ENCODE peak calls at places on chromosomes 3 and 15, in seven cellular contexts. One of them, this sample, is unnamed.

GRCh38 chr3:46538803-46539442 is 27.2 kb downstream of the LRRC2 start:
- DNase-seq in Daoy: peak
- DNase-seq in neural progenitor cell: no peak
- DNase-seq in endothelial cell: peak
- DNase-seq in tibial artery: peak
- DNase-seq in HuH-7: no peak
- DNase-seq in NCI-H1105 treated with DMSO at 0.1 percent for 48 hours: no peak
- DNase-seq in this sample: peak

GRCh38 chr15:37134699-37135131 is 34.4 kb upstream of the MEIS2 start:
- DNase-seq in tibial artery: no peak
- DNase-seq in Daoy: peak
- DNase-seq in endothelial cell: no peak
- DNase-seq in HuH-7: peak
- DNase-seq in NCI-H1105 treated with DMSO at 0.1 percent for 48 hours: peak
- DNase-seq in neural progenitor cell: peak
- DNase-seq in this sample: peak

GRCh38 chr15:90004671-90005070 is 3.5 kb downstream of the ZNF710 start:
- DNase-seq in tibial artery: peak
- DNase-seq in Daoy: peak
- DNase-seq in neural progenitor cell: no peak
- DNase-seq in NCI-H1105 treated with DMSO at 0.1 percent for 48 hours: no peak
- DNase-seq in HuH-7: no peak
- DNase-seq in endothelial cell: no peak
- DNase-seq in this sample: no peak

GRCh38 chr3:48715179-48715800 is 1.7 kb downstream of the IP6K2 start:
- DNase-seq in endothelial cell: no peak
- DNase-seq in NCI-H1105 treated with DMSO at 0.1 percent for 48 hours: no peak
- DNase-seq in neural progenitor cell: peak
- DNase-seq in HuH-7: no peak
- DNase-seq in Daoy: no peak
- DNase-seq in tibial artery: no peak
- DNase-seq in this sample: no peak

GRCh38 chr3:16824085-16824696 is 60.6 kb upstream of the PLCL2 start:
- DNase-seq in tibial artery: no peak
- DNase-seq in HuH-7: no peak
- DNase-seq in neural progenitor cell: no peak
- DNase-seq in endothelial cell: no peak
- DNase-seq in Daoy: no peak
- DNase-seq in NCI-H1105 treated with DMSO at 0.1 percent for 48 hours: no peak
- DNase-seq in this sample: no peak

GRCh38 chr3:59611649-59612431 is 562.0 kb upstream of the CFAP20DC start:
- DNase-seq in endothelial cell: no peak
- DNase-seq in NCI-H1105 treated with DMSO at 0.1 percent for 48 hours: no peak
- DNase-seq in HuH-7: no peak
- DNase-seq in neural progenitor cell: no peak
- DNase-seq in tibial artery: no peak
- DNase-seq in Daoy: no peak
- DNase-seq in this sample: no peak

GRCh38 chr3:10007126-10007782 is 19.0 kb upstream of the FANCD2 start:
- DNase-seq in HuH-7: no peak
- DNase-seq in Daoy: no peak
- DNase-seq in endothelial cell: no peak
- DNase-seq in NCI-H1105 treated with DMSO at 0.1 percent for 48 hours: no peak
- DNase-seq in tibial artery: no peak
- DNase-seq in neural progenitor cell: no peak
- DNase-seq in this sample: no peak

GRCh38 chr15:68362537-68363126 is 69.3 kb downstream of the ITGA11 start:
- DNase-seq in tibial artery: no peak
- DNase-seq in HuH-7: no peak
- DNase-seq in Daoy: no peak
- DNase-seq in endothelial cell: no peak
- DNase-seq in NCI-H1105 treated with DMSO at 0.1 percent for 48 hours: no peak
- DNase-seq in neural progenitor cell: no peak
- DNase-seq in this sample: no peak

GRCh38 chr3:77150759-77151158 is 110.9 kb downstream of the ROBO2 start:
- DNase-seq in NCI-H1105 treated with DMSO at 0.1 percent for 48 hours: no peak
- DNase-seq in neural progenitor cell: no peak
- DNase-seq in endothelial cell: no peak
- DNase-seq in Daoy: no peak
- DNase-seq in tibial artery: no peak
- DNase-seq in HuH-7: no peak
- DNase-seq in this sample: no peak

GRCh38 chr3:107846282-107846852 is 244.5 kb downstream of the CD47 start:
- DNase-seq in Daoy: peak
- DNase-seq in NCI-H1105 treated with DMSO at 0.1 percent for 48 hours: no peak
- DNase-seq in endothelial cell: peak
- DNase-seq in tibial artery: peak
- DNase-seq in HuH-7: peak
- DNase-seq in neural progenitor cell: peak
- DNase-seq in this sample: no peak

GRCh38 chr3:10483686-10484345 is 21.6 kb downstream of the ATP2B2 start:
- DNase-seq in NCI-H1105 treated with DMSO at 0.1 percent for 48 hours: no peak
- DNase-seq in neural progenitor cell: no peak
- DNase-seq in HuH-7: no peak
- DNase-seq in endothelial cell: no peak
- DNase-seq in tibial artery: no peak
- DNase-seq in Daoy: no peak
- DNase-seq in this sample: no peak

GRCh38 chr3:19948192-19948591 is 1.3 kb downstream of the RAB5A start:
- DNase-seq in NCI-H1105 treated with DMSO at 0.1 percent for 48 hours: no peak
- DNase-seq in HuH-7: no peak
- DNase-seq in Daoy: no peak
- DNase-seq in neural progenitor cell: no peak
- DNase-seq in endothelial cell: no peak
- DNase-seq in tibial artery: no peak
- DNase-seq in this sample: no peak

GRCh38 chr3:89186446-89186845 is 79.0 kb downstream of the EPHA3 start:
- DNase-seq in endothelial cell: no peak
- DNase-seq in Daoy: no peak
- DNase-seq in neural progenitor cell: no peak
- DNase-seq in tibial artery: no peak
- DNase-seq in HuH-7: no peak
- DNase-seq in NCI-H1105 treated with DMSO at 0.1 percent for 48 hours: peak
- DNase-seq in this sample: no peak

GRCh38 chr3:24196526-24196925 is 251.4 kb downstream of the NR1D2 start:
- DNase-seq in neural progenitor cell: no peak
- DNase-seq in tibial artery: no peak
- DNase-seq in NCI-H1105 treated with DMSO at 0.1 percent for 48 hours: no peak
- DNase-seq in Daoy: peak
- DNase-seq in endothelial cell: no peak
- DNase-seq in HuH-7: no peak
- DNase-seq in this sample: no peak

GRCh38 chr3:67901681-67902080 is 247.3 kb upstream of the SUCLG2 start:
- DNase-seq in HuH-7: no peak
- DNase-seq in NCI-H1105 treated with DMSO at 0.1 percent for 48 hours: peak
- DNase-seq in endothelial cell: no peak
- DNase-seq in Daoy: no peak
- DNase-seq in tibial artery: no peak
- DNase-seq in neural progenitor cell: peak
- DNase-seq in this sample: peak

GRCh38 chr3:63995056-63995576 is 28.2 kb downstream of the PSMD6 start:
- DNase-seq in Daoy: no peak
- DNase-seq in NCI-H1105 treated with DMSO at 0.1 percent for 48 hours: no peak
- DNase-seq in endothelial cell: no peak
- DNase-seq in tibial artery: no peak
- DNase-seq in HuH-7: no peak
- DNase-seq in neural progenitor cell: peak
- DNase-seq in this sample: no peak

GRCh38 chr15:78061963-78062427 is 15.5 kb downstream of the TBC1D2B start:
- DNase-seq in neural progenitor cell: no peak
- DNase-seq in NCI-H1105 treated with DMSO at 0.1 percent for 48 hours: peak
- DNase-seq in tibial artery: no peak
- DNase-seq in HuH-7: no peak
- DNase-seq in Daoy: peak
- DNase-seq in endothelial cell: no peak
- DNase-seq in this sample: no peak

GRCh38 chr3:4493931-4494806 is 1.0 kb downstream of the ITPR1 start:
- DNase-seq in tibial artery: peak
- DNase-seq in Daoy: peak
- DNase-seq in neural progenitor cell: peak
- DNase-seq in NCI-H1105 treated with DMSO at 0.1 percent for 48 hours: no peak
- DNase-seq in endothelial cell: peak
- DNase-seq in HuH-7: no peak
- DNase-seq in this sample: no peak

GRCh38 chr15:66851226-66852063 is 149.4 kb downstream of the SMAD6 start:
- DNase-seq in Daoy: peak
- DNase-seq in HuH-7: peak
- DNase-seq in NCI-H1105 treated with DMSO at 0.1 percent for 48 hours: peak
- DNase-seq in neural progenitor cell: peak
- DNase-seq in tibial artery: peak
- DNase-seq in endothelial cell: peak
- DNase-seq in this sample: peak

GRCh38 chr15:74749832-74750231 is 1.2 kb downstream of the CYP1A2 start:
- DNase-seq in tibial artery: no peak
- DNase-seq in HuH-7: no peak
- DNase-seq in neural progenitor cell: no peak
- DNase-seq in endothelial cell: no peak
- DNase-seq in Daoy: no peak
- DNase-seq in NCI-H1105 treated with DMSO at 0.1 percent for 48 hours: no peak
- DNase-seq in this sample: no peak

GRCh38 chr3:150035400-150035799 is 64.7 kb upstream of the PFN2 start:
- DNase-seq in Daoy: no peak
- DNase-seq in neural progenitor cell: peak
- DNase-seq in NCI-H1105 treated with DMSO at 0.1 percent for 48 hours: no peak
- DNase-seq in HuH-7: no peak
- DNase-seq in tibial artery: no peak
- DNase-seq in endothelial cell: no peak
- DNase-seq in this sample: peak

GRCh38 chr3:123423026-123423425 is 25.9 kb downstream of the ADCY5 start:
- DNase-seq in HuH-7: no peak
- DNase-seq in endothelial cell: no peak
- DNase-seq in neural progenitor cell: no peak
- DNase-seq in Daoy: peak
- DNase-seq in NCI-H1105 treated with DMSO at 0.1 percent for 48 hours: no peak
- DNase-seq in tibial artery: no peak
- DNase-seq in this sample: no peak

GRCh38 chr3:7144696-7145308 is 283.9 kb downstream of the GRM7 start:
- DNase-seq in tibial artery: no peak
- DNase-seq in neural progenitor cell: peak
- DNase-seq in NCI-H1105 treated with DMSO at 0.1 percent for 48 hours: peak
- DNase-seq in HuH-7: peak
- DNase-seq in endothelial cell: peak
- DNase-seq in Daoy: no peak
- DNase-seq in this sample: no peak

GRCh38 chr3:131174752-131175151 is 148.1 kb downstream of the NEK11 start:
- DNase-seq in endothelial cell: no peak
- DNase-seq in Daoy: peak
- DNase-seq in HuH-7: no peak
- DNase-seq in tibial artery: no peak
- DNase-seq in NCI-H1105 treated with DMSO at 0.1 percent for 48 hours: no peak
- DNase-seq in neural progenitor cell: no peak
- DNase-seq in this sample: no peak

GRCh38 chr15:65583701-65584100 is 27.2 kb downstream of the INTS14 start:
- DNase-seq in endothelial cell: peak
- DNase-seq in Daoy: peak
- DNase-seq in neural progenitor cell: peak
- DNase-seq in tibial artery: no peak
- DNase-seq in NCI-H1105 treated with DMSO at 0.1 percent for 48 hours: peak
- DNase-seq in HuH-7: no peak
- DNase-seq in this sample: no peak

GRCh38 chr3:46914849-46915248 is 37.3 kb downstream of the PTH1R start:
- DNase-seq in Daoy: no peak
- DNase-seq in neural progenitor cell: no peak
- DNase-seq in NCI-H1105 treated with DMSO at 0.1 percent for 48 hours: no peak
- DNase-seq in tibial artery: no peak
- DNase-seq in endothelial cell: no peak
- DNase-seq in HuH-7: no peak
- DNase-seq in this sample: no peak

GRCh38 chr3:152352559-152352958 is 83.8 kb downstream of the MBNL1 start:
- DNase-seq in NCI-H1105 treated with DMSO at 0.1 percent for 48 hours: no peak
- DNase-seq in Daoy: no peak
- DNase-seq in endothelial cell: no peak
- DNase-seq in HuH-7: no peak
- DNase-seq in neural progenitor cell: peak
- DNase-seq in tibial artery: no peak
- DNase-seq in this sample: no peak

GRCh38 chr3:128549283-128550112 is 56.5 kb upstream of the GATA2 start:
- DNase-seq in tibial artery: peak
- DNase-seq in NCI-H1105 treated with DMSO at 0.1 percent for 48 hours: no peak
- DNase-seq in endothelial cell: peak
- DNase-seq in neural progenitor cell: no peak
- DNase-seq in HuH-7: no peak
- DNase-seq in Daoy: peak
- DNase-seq in this sample: no peak

GRCh38 chr3:75224419-75224818 is 439.7 kb upstream of the FRG2C start:
- DNase-seq in Daoy: peak
- DNase-seq in endothelial cell: no peak
- DNase-seq in HuH-7: no peak
- DNase-seq in tibial artery: no peak
- DNase-seq in neural progenitor cell: no peak
- DNase-seq in NCI-H1105 treated with DMSO at 0.1 percent for 48 hours: no peak
- DNase-seq in this sample: no peak

GRCh38 chr3:43024183-43024865 is 45.2 kb downstream of the GASK1A start:
- DNase-seq in Daoy: no peak
- DNase-seq in NCI-H1105 treated with DMSO at 0.1 percent for 48 hours: no peak
- DNase-seq in tibial artery: no peak
- DNase-seq in neural progenitor cell: no peak
- DNase-seq in endothelial cell: no peak
- DNase-seq in HuH-7: no peak
- DNase-seq in this sample: no peak